ENCODE peak calls at places on chromosomes 2 and 18, in six cellular contexts. One of them, this sample, is unnamed.

GRCh38 chr2:32716598-32716997 is 88.7 kb downstream of the TTC27 start:
- DNase-seq in adrenal gland: no peak
- DNase-seq in ovary: no peak
- DNase-seq in BJ: no peak
- DNase-seq in AG09319: no peak
- DNase-seq in left ventricle myocardium inferior: no peak
- DNase-seq in this sample: no peak

GRCh38 chr2:123935405-123935804 is 89.7 kb upstream of the CNTNAP5 start:
- DNase-seq in adrenal gland: no peak
- DNase-seq in ovary: no peak
- DNase-seq in BJ: no peak
- DNase-seq in AG09319: no peak
- DNase-seq in left ventricle myocardium inferior: no peak
- DNase-seq in this sample: no peak

GRCh38 chr2:24740142-24740541 is 53.0 kb downstream of the PTRHD1 start:
- DNase-seq in adrenal gland: no peak
- DNase-seq in ovary: no peak
- DNase-seq in BJ: no peak
- DNase-seq in AG09319: no peak
- DNase-seq in left ventricle myocardium inferior: no peak
- DNase-seq in this sample: no peak

GRCh38 chr18:74331404-74331803 is 15.8 kb downstream of the C18orf63 start:
- DNase-seq in adrenal gland: no peak
- DNase-seq in ovary: no peak
- DNase-seq in BJ: peak
- DNase-seq in AG09319: no peak
- DNase-seq in left ventricle myocardium inferior: no peak
- DNase-seq in this sample: peak

GRCh38 chr2:230987137-230988020 is 8.5 kb upstream of the SPATA3 start:
- DNase-seq in adrenal gland: peak
- DNase-seq in ovary: peak
- DNase-seq in BJ: no peak
- DNase-seq in AG09319: peak
- DNase-seq in left ventricle myocardium inferior: peak
- DNase-seq in this sample: peak

GRCh38 chr2:176729706-176730569 is 460.7 kb downstream of the MTX2 start:
- DNase-seq in adrenal gland: peak
- DNase-seq in ovary: no peak
- DNase-seq in BJ: no peak
- DNase-seq in AG09319: no peak
- DNase-seq in left ventricle myocardium inferior: peak
- DNase-seq in this sample: peak

GRCh38 chr2:7974086-7974485 is 707.8 kb upstream of the ID2 start:
- DNase-seq in adrenal gland: no peak
- DNase-seq in ovary: no peak
- DNase-seq in BJ: no peak
- DNase-seq in AG09319: no peak
- DNase-seq in left ventricle myocardium inferior: no peak
- DNase-seq in this sample: no peak

GRCh38 chr2:216695401-216695821 is at the start of gene IGFBP5:
- DNase-seq in adrenal gland: peak
- DNase-seq in ovary: peak
- DNase-seq in BJ: no peak
- DNase-seq in AG09319: peak
- DNase-seq in left ventricle myocardium inferior: peak
- DNase-seq in this sample: peak

GRCh38 chr2:160576054-160576499 is 82.5 kb upstream of the RBMS1 start:
- DNase-seq in adrenal gland: no peak
- DNase-seq in ovary: no peak
- DNase-seq in BJ: no peak
- DNase-seq in AG09319: peak
- DNase-seq in left ventricle myocardium inferior: no peak
- DNase-seq in this sample: no peak

GRCh38 chr2:236608308-236608564 is 38.6 kb downstream of the ACKR3 start:
- DNase-seq in adrenal gland: no peak
- DNase-seq in ovary: no peak
- DNase-seq in BJ: peak
- DNase-seq in AG09319: no peak
- DNase-seq in left ventricle myocardium inferior: no peak
- DNase-seq in this sample: no peak

GRCh38 chr2:64860321-64860751 is 128.9 kb upstream of the SLC1A4 start:
- DNase-seq in adrenal gland: no peak
- DNase-seq in ovary: no peak
- DNase-seq in BJ: no peak
- DNase-seq in AG09319: no peak
- DNase-seq in left ventricle myocardium inferior: no peak
- DNase-seq in this sample: no peak

GRCh38 chr2:231869704-231870103 is 56.5 kb downstream of the NPPC start:
- DNase-seq in adrenal gland: no peak
- DNase-seq in ovary: no peak
- DNase-seq in BJ: no peak
- DNase-seq in AG09319: no peak
- DNase-seq in left ventricle myocardium inferior: no peak
- DNase-seq in this sample: no peak

GRCh38 chr2:234564719-234565118 is 67.8 kb upstream of the ARL4C start:
- DNase-seq in adrenal gland: no peak
- DNase-seq in ovary: no peak
- DNase-seq in BJ: peak
- DNase-seq in AG09319: peak
- DNase-seq in left ventricle myocardium inferior: no peak
- DNase-seq in this sample: peak

GRCh38 chr2:168773719-168774521 is 28.5 kb upstream of the NOSTRIN start:
- DNase-seq in adrenal gland: peak
- DNase-seq in ovary: peak
- DNase-seq in BJ: no peak
- DNase-seq in AG09319: peak
- DNase-seq in left ventricle myocardium inferior: peak
- DNase-seq in this sample: peak

GRCh38 chr2:54099834-54100595 is 15.4 kb upstream of the ACYP2 start:
- DNase-seq in adrenal gland: no peak
- DNase-seq in ovary: no peak
- DNase-seq in BJ: no peak
- DNase-seq in AG09319: no peak
- DNase-seq in left ventricle myocardium inferior: no peak
- DNase-seq in this sample: no peak

GRCh38 chr2:112841399-112842044 is 4.9 kb upstream of the IL1B start:
- DNase-seq in adrenal gland: no peak
- DNase-seq in ovary: no peak
- DNase-seq in BJ: no peak
- DNase-seq in AG09319: no peak
- DNase-seq in left ventricle myocardium inferior: no peak
- DNase-seq in this sample: no peak

GRCh38 chr2:152309352-152310214 is 25.4 kb upstream of the FMNL2 start:
- DNase-seq in adrenal gland: no peak
- DNase-seq in ovary: no peak
- DNase-seq in BJ: no peak
- DNase-seq in AG09319: no peak
- DNase-seq in left ventricle myocardium inferior: no peak
- DNase-seq in this sample: no peak

GRCh38 chr18:61244632-61245031 is 88.6 kb upstream of the CDH20 start:
- DNase-seq in adrenal gland: no peak
- DNase-seq in ovary: no peak
- DNase-seq in BJ: no peak
- DNase-seq in AG09319: no peak
- DNase-seq in left ventricle myocardium inferior: no peak
- DNase-seq in this sample: no peak

GRCh38 chr2:85472265-85472664 is 53.8 kb downstream of the SH2D6 start:
- DNase-seq in adrenal gland: no peak
- DNase-seq in ovary: no peak
- DNase-seq in BJ: no peak
- DNase-seq in AG09319: no peak
- DNase-seq in left ventricle myocardium inferior: no peak
- DNase-seq in this sample: no peak

GRCh38 chr2:144475044-144475443 is 44.9 kb downstream of the ZEB2 start:
- DNase-seq in adrenal gland: no peak
- DNase-seq in ovary: no peak
- DNase-seq in BJ: no peak
- DNase-seq in AG09319: no peak
- DNase-seq in left ventricle myocardium inferior: no peak
- DNase-seq in this sample: no peak

GRCh38 chr2:68426885-68427579 is 40.1 kb downstream of the FBXO48 start:
- DNase-seq in adrenal gland: no peak
- DNase-seq in ovary: no peak
- DNase-seq in BJ: no peak
- DNase-seq in AG09319: peak
- DNase-seq in left ventricle myocardium inferior: no peak
- DNase-seq in this sample: no peak

GRCh38 chr2:42566837-42567251 is 1.6 kb upstream of the MTA3 start:
- DNase-seq in adrenal gland: no peak
- DNase-seq in ovary: no peak
- DNase-seq in BJ: no peak
- DNase-seq in AG09319: no peak
- DNase-seq in left ventricle myocardium inferior: no peak
- DNase-seq in this sample: no peak

GRCh38 chr18:23694642-23695430 is 5.6 kb downstream of the LAMA3 start:
- DNase-seq in adrenal gland: no peak
- DNase-seq in ovary: no peak
- DNase-seq in BJ: no peak
- DNase-seq in AG09319: no peak
- DNase-seq in left ventricle myocardium inferior: no peak
- DNase-seq in this sample: no peak

GRCh38 chr2:179861027-179861776 is at the start of gene ZNF385B:
- DNase-seq in adrenal gland: peak
- DNase-seq in ovary: peak
- DNase-seq in BJ: no peak
- DNase-seq in AG09319: no peak
- DNase-seq in left ventricle myocardium inferior: no peak
- DNase-seq in this sample: no peak

GRCh38 chr2:189633392-189633811 is 27.9 kb upstream of the ASNSD1 start:
- DNase-seq in adrenal gland: peak
- DNase-seq in ovary: no peak
- DNase-seq in BJ: no peak
- DNase-seq in AG09319: no peak
- DNase-seq in left ventricle myocardium inferior: no peak
- DNase-seq in this sample: no peak

GRCh38 chr2:149573760-149574159 is 13.8 kb downstream of the MMADHC start:
- DNase-seq in adrenal gland: no peak
- DNase-seq in ovary: no peak
- DNase-seq in BJ: no peak
- DNase-seq in AG09319: no peak
- DNase-seq in left ventricle myocardium inferior: no peak
- DNase-seq in this sample: no peak

GRCh38 chr2:155368934-155369333 is 670.4 kb downstream of the KCNJ3 start:
- DNase-seq in adrenal gland: no peak
- DNase-seq in ovary: no peak
- DNase-seq in BJ: no peak
- DNase-seq in AG09319: no peak
- DNase-seq in left ventricle myocardium inferior: no peak
- DNase-seq in this sample: peak
- TF ChIP-seq CTCF in adrenal gland: peak
- TF ChIP-seq CTCF in ovary: no peak
- TF ChIP-seq CTCF in BJ: peak
- TF ChIP-seq CTCF in AG09319: peak
- TF ChIP-seq CTCF in left ventricle myocardium inferior: no peak
- TF ChIP-seq CTCF in this sample: peak

DNA sequence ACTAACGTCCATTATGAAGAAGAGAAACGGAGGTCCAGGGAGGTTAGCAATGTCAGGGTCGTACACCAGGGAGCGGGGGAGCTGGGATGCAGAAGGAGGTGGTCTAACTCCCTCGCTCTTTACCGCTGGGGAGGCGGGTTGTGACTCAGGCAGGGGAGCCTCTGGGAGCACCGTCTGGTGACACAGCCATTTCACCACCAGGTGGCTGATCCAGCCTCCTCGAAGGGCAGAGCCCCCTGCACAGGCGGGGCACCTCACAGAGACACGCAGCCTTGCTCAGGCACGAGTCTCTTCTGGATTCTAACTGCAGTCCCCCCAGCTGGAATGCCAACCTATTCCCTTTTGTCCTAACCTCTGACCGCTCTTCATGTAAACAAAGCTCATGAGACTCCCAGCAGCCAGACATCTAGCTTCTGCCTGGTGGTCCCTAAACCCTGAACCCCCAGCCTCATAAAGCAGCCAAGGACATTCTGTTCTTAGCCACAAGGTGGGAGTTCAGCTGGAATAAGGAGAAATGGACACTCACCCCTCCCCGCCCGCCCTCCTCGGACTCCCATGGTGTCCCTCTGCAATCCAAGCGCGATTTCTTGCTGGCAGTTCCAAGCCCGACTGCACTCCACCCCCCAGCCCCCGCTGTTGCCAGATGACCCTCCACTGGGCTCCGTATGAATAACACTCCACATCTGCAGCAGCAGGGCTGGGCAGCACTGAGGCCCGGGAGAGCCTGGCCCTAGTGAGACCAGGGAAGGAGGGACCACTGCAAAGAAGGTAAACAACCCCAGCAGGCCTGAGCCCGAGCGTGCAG is 84.4 kb downstream of the TNS1 start:
- DNase-seq in adrenal gland: no peak
- DNase-seq in ovary: peak
- DNase-seq in BJ: no peak
- DNase-seq in AG09319: no peak
- DNase-seq in left ventricle myocardium inferior: no peak
- DNase-seq in this sample: no peak
- TF ChIP-seq CTCF in adrenal gland: peak
- TF ChIP-seq CTCF in ovary: peak
- TF ChIP-seq CTCF in BJ: no peak
- TF ChIP-seq CTCF in AG09319: peak
- TF ChIP-seq CTCF in left ventricle myocardium inferior: peak
- TF ChIP-seq CTCF in this sample: no peak

GRCh38 chr18:79826966-79827365 is 29.2 kb downstream of the KCNG2 start:
- DNase-seq in adrenal gland: no peak
- DNase-seq in ovary: no peak
- DNase-seq in BJ: no peak
- DNase-seq in AG09319: no peak
- DNase-seq in left ventricle myocardium inferior: no peak
- DNase-seq in this sample: no peak
- TF ChIP-seq CTCF in adrenal gland: no peak
- TF ChIP-seq CTCF in ovary: no peak
- TF ChIP-seq CTCF in BJ: no peak
- TF ChIP-seq CTCF in AG09319: no peak
- TF ChIP-seq CTCF in left ventricle myocardium inferior: no peak
- TF ChIP-seq CTCF in this sample: no peak

DNA sequence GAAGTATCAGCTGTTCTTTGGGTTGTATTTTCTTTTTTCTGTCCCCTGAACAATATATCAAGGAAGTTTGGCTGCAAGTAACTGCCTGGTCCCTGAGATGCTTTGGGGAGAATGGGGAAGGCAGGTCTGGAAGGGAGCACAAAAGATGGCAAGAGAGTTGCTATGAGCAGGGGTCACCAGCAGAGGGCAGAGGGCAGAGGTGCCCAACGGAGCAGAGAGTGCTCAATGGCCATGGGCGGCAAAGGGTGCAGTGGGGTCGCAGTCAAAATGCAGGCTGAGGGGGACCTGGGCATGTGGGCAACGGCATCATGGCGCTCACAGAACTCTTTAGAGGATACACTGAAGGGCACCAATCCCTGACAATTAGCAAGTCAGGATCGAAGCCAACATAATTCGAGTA is 107.7 kb upstream of the ATP8B1 start:
- DNase-seq in adrenal gland: no peak
- DNase-seq in ovary: no peak
- DNase-seq in BJ: no peak
- DNase-seq in AG09319: no peak
- DNase-seq in left ventricle myocardium inferior: no peak
- DNase-seq in this sample: no peak
- TF ChIP-seq CTCF in adrenal gland: no peak
- TF ChIP-seq CTCF in ovary: no peak
- TF ChIP-seq CTCF in BJ: peak
- TF ChIP-seq CTCF in AG09319: peak
- TF ChIP-seq CTCF in left ventricle myocardium inferior: no peak
- TF ChIP-seq CTCF in this sample: peak

This sample was measured in HFFc6.